ENCODE peak calls at places on chromosomes 12 and 14, in ten cellular contexts. W is heart left ventricle; S is Peyer's patch; U is neuronal stem cell; Y is A549; F is suprapubic skin; V is right cardiac atrium; E is MG63; N is Jurkat, Clone E6-1; K is body of pancreas. H is an unnamed sample.

GRCh38 chr12:76830456-76830855 is 48.4 kb downstream of the CSRP2 start:
- DNase-seq in S (no peak), U (no peak), F (no peak), Y (no peak), W (no peak), K (no peak), N (no peak), V (no peak), E (no peak), H (no peak)

GRCh38 chr14:95701846-95702221 is 12.1 kb downstream of the TCL1A start:
- DNase-seq in S (no peak), Y (no peak), V (no peak), E (peak; percentile 28), K (no peak), F (no peak), U (no peak), W (no peak), N (no peak), H (no peak)

GRCh38 chr12:19131020-19131431 is 1.5 kb downstream of the PLEKHA5 start:
- DNase-seq in Y (peak; percentile 18), F (no peak), U (peak; percentile 15), E (peak; percentile 33), S (no peak), V (no peak), N (no peak), W (peak; percentile 47), K (peak; percentile 38), H (no peak)

GRCh38 chr12:109738878-109739665 is 25.4 kb downstream of the FAM222A start:
- DNase-seq in Y (no peak), V (peak; percentile 18), K (no peak), U (no peak), E (no peak), N (no peak), W (peak; percentile 15), S (no peak), F (peak; percentile 50), H (peak; percentile 2)

GRCh38 chr12:55676707-55677106 is 31.0 kb downstream of the ITGA7 start:
- DNase-seq in N (no peak), Y (no peak), F (no peak), S (no peak), K (peak; percentile 19), E (no peak), V (no peak), W (no peak), U (no peak), H (no peak)

GRCh38 chr12:41486718-41487117 is 298.6 kb downstream of the PDZRN4 start:
- DNase-seq in N (no peak), K (no peak), F (no peak), W (no peak), Y (no peak), V (no peak), U (no peak), S (no peak), E (peak; percentile 16), H (no peak)

GRCh38 chr12:14810953-14811483 is 3.0 kb downstream of the SMCO3 start:
- DNase-seq in W (no peak), F (no peak), V (no peak), Y (peak; percentile 38), S (no peak), U (no peak), N (no peak), E (no peak), K (peak; percentile 56), H (no peak)

GRCh38 chr14:75084513-75084912 is 15.1 kb downstream of the ZC2HC1C start:
- DNase-seq in F (no peak), K (peak; percentile 32), U (no peak), V (no peak), Y (no peak), N (no peak), S (no peak), E (no peak), W (no peak), H (no peak)

GRCh38 chr12:115672506-115673080 is 604.9 kb downstream of the MED13L start:
- DNase-seq in U (no peak), E (no peak), W (no peak), N (no peak), F (no peak), V (no peak), K (no peak), S (no peak), Y (no peak), H (no peak)

GRCh38 chr12:3173912-3174311 is 96.7 kb downstream of the TSPAN9 start:
- DNase-seq in F (no peak), E (no peak), V (no peak), Y (no peak), K (no peak), N (no peak), S (no peak), W (no peak), U (no peak), H (no peak)

GRCh38 chr12:78331764-78332163 is 501.1 kb downstream of the NAV3 start:
- DNase-seq in F (no peak), E (no peak), K (no peak), V (no peak), U (peak; percentile 9), S (no peak), Y (no peak), W (no peak), N (no peak), H (no peak)

GRCh38 chr12:63826002-63826585 is 18.4 kb upstream of the SRGAP1 start:
- DNase-seq in E (no peak), U (peak; percentile 29), W (no peak), F (no peak), Y (peak; percentile 72), S (no peak), N (peak; percentile 33), V (no peak), K (peak; percentile 26), H (no peak)

GRCh38 chr12:111768159-111768895 is 1.6 kb downstream of the ALDH2 start:
- DNase-seq in W (no peak), K (no peak), F (no peak), S (no peak), N (no peak), Y (no peak), U (no peak), V (peak; percentile 19), E (no peak), H (no peak)
- H3K4me3 ChIP-seq in W (peak overlapping the region; percentile 90), K (no peak overlapping the region), F (peak overlapping the region; percentile 88), S (peak overlapping the region; percentile 50), N (no peak overlapping the region), Y (peak overlapping the region; percentile 71), U (no peak overlapping the region), V (peak overlapping the region; percentile 77), E (peak overlapping the region; percentile 64), H (peak overlapping the region; percentile 99)

GRCh38 chr12:111031956-111032919 is 111.9 kb upstream of the MYL2 start:
- DNase-seq in W (no peak), N (no peak), E (no peak), S (no peak), U (no peak), K (no peak), V (no peak), Y (no peak), F (no peak), H (no peak)

GRCh38 chr12:111035578-111036301 is 115.4 kb upstream of the MYL2 start:
- DNase-seq in N (no peak), Y (no peak), V (no peak), W (no peak), U (peak; percentile 48), S (no peak), K (no peak), E (no peak), F (no peak), H (no peak)

GRCh38 chr12:111034148-111034910 is 114.0 kb upstream of the MYL2 start:
- DNase-seq in U (peak; percentile 42), S (no peak), N (no peak), F (no peak), K (no peak), V (no peak), W (no peak), Y (no peak), E (peak; percentile 12), H (no peak)

GRCh38 chr12:111034911-111035577 is 114.7 kb upstream of the MYL2 start:
- DNase-seq in N (no peak), F (no peak), E (no peak), Y (peak; percentile 30), S (no peak), V (no peak), K (no peak), W (no peak), U (peak; percentile 39), H (no peak)

GRCh38 chr12:111033281-111034147 is 113.1 kb upstream of the MYL2 start:
- DNase-seq in W (no peak), K (no peak), N (no peak), E (no peak), F (no peak), V (no peak), U (peak; percentile 36), S (no peak), Y (no peak), H (no peak)
- H3K4me3 ChIP-seq in W (no peak overlapping the region), K (no peak overlapping the region), N (no peak overlapping the region), E (no peak overlapping the region), F (peak overlapping the region; percentile 41), V (peak overlapping the region; percentile 44), U (peak overlapping the region; percentile 62), S (peak overlapping the region; percentile 24), Y (peak overlapping the region; percentile 61), H (peak overlapping the region; percentile 56)

DNA sequence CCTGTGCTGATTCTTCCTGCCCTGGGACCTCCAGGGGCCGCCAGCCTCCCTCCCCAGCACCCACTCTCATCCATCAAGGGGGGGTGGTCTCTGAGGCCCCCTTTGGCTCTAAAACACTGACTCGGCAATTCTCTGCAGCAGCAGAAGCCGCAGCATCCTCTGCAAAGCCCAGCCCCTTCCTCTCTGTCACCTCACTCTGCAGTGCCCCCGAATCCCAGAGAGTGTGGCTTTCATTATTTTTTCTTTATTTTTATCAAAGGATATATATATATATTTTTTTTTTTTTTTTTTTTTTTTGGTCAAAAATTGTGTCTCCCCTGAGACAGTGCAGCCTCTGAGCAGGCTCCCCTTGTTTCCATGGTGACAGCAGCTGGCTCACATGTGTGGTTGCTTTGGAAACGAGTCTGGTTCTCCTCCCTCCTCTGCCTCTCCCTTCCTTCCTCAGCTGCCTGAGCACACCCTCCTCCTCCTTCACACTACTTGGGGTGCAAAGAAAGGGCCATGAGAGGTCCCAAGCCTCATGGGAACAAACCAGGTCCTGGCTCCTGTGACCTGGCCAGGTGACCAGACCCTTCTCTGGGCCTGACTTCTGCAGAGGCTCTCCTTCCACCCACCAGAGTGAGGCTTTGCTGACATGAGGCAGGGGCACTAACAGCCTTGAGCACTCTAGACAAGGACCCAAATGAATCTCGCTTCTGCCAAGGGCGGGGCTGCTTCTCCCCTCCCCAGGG is 100.5 kb downstream of the LRRC74A start:
- DNase-seq in N (peak; percentile 87), S (no peak), E (no peak), F (no peak), Y (no peak), K (peak; percentile 55), U (no peak), W (peak; percentile 75), V (peak; percentile 85), H (peak; percentile 75)
- H3K4me3 ChIP-seq in N (no peak overlapping the region), S (no peak overlapping the region), E (no peak overlapping the region), F (no peak overlapping the region), Y (no peak overlapping the region), K (no peak overlapping the region), U (no peak overlapping the region), W (no peak overlapping the region), V (no peak overlapping the region), H (no peak overlapping the region)

GRCh38 chr14:84401631-84402030 is 1128.3 kb upstream of the FLRT2 start:
- DNase-seq in F (no peak), E (no peak), S (no peak), Y (no peak), N (no peak), V (no peak), W (no peak), K (no peak), U (no peak), H (no peak)
- H3K4me3 ChIP-seq in F (no peak overlapping the region), E (no peak overlapping the region), S (no peak overlapping the region), Y (no peak overlapping the region), N (no peak overlapping the region), V (no peak overlapping the region), W (no peak overlapping the region), K (no peak overlapping the region), U (no peak overlapping the region), H (no peak overlapping the region)

H was measured in left ventricle myocardium inferior.